ENCODE peak calls at places on chromosomes 16 and 17, in eight cellular contexts. F is hepatocyte, C is endodermal cell, M is left ventricle myocardium inferior, D is tibial nerve, T is A549, G is Peyer's patch, H is heart left ventricle. E is an unnamed sample.

GRCh38 chr17:37506678-37507077 is 17.0 kb downstream of the DUSP14 start:
- DNase-seq in T (peak; percentile 83), F (peak; percentile 34), C (peak; percentile 94), H (no peak), M (no peak), D (no peak), G (no peak), E (no peak)

GRCh38 chr16:87853411-87854052 is 15.8 kb downstream of the SLC7A5 start:
- DNase-seq in M (peak; percentile 94), H (peak; percentile 90), G (peak; percentile 88), C (peak; percentile 93), F (peak; percentile 96), T (peak; percentile 82), D (peak; percentile 96), E (peak; percentile 76)

GRCh38 chr16:24962747-24963146 is 52.4 kb downstream of the ARHGAP17 start:
- DNase-seq in C (no peak), H (no peak), F (no peak), M (no peak), D (no peak), T (no peak), G (no peak), E (no peak)

GRCh38 chr17:60173304-60173807 is 23.6 kb downstream of the CA4 start:
- DNase-seq in M (no peak), H (no peak), D (no peak), T (no peak), C (peak; percentile 39), G (no peak), F (no peak), E (no peak)

GRCh38 chr17:17935321-17936271 is 36.6 kb downstream of the TOM1L2 start:
- DNase-seq in G (peak; percentile 60), H (no peak), D (no peak), F (peak; percentile 76), M (no peak), T (peak; percentile 34), C (no peak), E (peak; percentile 82)

GRCh38 chr17:2336215-2337151 is at the start of gene TSR1:
- DNase-seq in G (peak; percentile 92), H (peak; percentile 92), D (peak; percentile 69), F (peak; percentile 96), M (peak; percentile 92), T (peak; percentile 99), C (peak; percentile 98), E (peak; percentile 62)

GRCh38 chr16:11129378-11129781 is 126.6 kb downstream of the SOCS1 start:
- DNase-seq in H (no peak), G (no peak), M (no peak), C (no peak), T (no peak), D (no peak), F (no peak), E (no peak)

GRCh38 chr16:31916056-31916488 is 42.5 kb downstream of the ZNF267 start:
- DNase-seq in C (no peak), T (no peak), D (no peak), M (no peak), G (no peak), F (no peak), H (no peak), E (no peak)

GRCh38 chr17:20987511-20987910 is 55.3 kb downstream of the USP22 start:
- DNase-seq in D (no peak), T (no peak), G (peak; percentile 27), C (peak; percentile 38), M (no peak), F (no peak), H (no peak), E (no peak)

GRCh38 chr17:50715471-50715870 is 3.9 kb upstream of the LUC7L3 start:
- DNase-seq in T (no peak), M (no peak), F (no peak), G (no peak), C (no peak), D (no peak), H (no peak), E (no peak)

GRCh38 chr16:28107232-28107631 is 43.7 kb upstream of the GSG1L start:
- DNase-seq in F (no peak), H (no peak), G (no peak), T (no peak), D (no peak), C (peak; percentile 18), M (no peak), E (no peak)

GRCh38 chr17:74008196-74008595 is 195.3 kb upstream of the RPL38 start:
- DNase-seq in C (peak; percentile 91), D (no peak), T (peak; percentile 63), F (peak; percentile 36), H (no peak), M (no peak), G (no peak), E (no peak)

GRCh38 chr16:30958164-30959083 is 870 bp downstream of the SETD1A start:
- DNase-seq in C (peak; percentile 87), H (no peak), G (no peak), T (peak; percentile 80), M (peak; percentile 43), D (no peak), F (peak; percentile 80), E (no peak)

DNA sequence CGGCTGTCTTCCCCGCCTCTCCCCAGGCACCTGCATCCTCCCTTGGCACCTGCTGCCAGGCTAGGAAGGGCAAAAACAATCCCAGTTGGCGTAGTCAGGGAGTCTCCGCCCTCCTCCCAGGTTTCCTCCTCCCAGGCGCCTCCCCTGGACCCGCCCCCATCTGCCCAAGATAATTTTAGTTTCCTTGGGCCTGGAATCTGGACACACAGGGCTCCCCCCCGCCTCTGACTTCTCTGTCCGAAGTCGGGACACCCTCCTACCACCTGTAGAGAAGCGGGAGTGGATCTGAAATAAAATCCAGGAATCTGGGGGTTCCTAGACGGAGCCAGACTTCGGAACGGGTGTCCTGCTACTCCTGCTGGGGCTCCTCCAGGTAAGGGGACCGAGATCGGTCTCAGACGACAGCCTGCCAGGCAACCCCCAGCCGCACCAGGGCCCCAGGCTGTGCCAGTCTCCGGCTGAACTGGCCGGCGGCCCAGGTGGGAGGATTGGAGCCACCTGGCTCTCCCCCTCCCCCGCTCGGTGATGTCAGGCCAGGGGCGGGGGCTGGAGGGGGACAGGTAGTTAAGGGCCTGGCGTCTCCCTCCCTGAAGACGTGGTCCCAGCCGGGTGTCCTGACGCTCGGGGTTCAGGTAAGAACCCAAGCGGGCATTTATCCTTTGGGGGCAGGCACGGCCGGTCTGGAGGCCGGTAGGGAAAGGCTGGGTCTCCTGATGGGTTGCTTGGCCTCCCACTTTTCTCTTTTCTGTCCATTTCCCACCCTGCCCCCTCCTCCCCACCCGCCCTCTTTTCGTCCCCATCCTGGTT is at the start of gene GRB7:
- DNase-seq in T (peak; percentile 98), G (peak; percentile 91), H (no peak), C (peak; percentile 93), M (no peak), F (peak; percentile 85), D (no peak), E (no peak)
- H3K4me3 ChIP-seq in T (peak within 1 kb of the TSS; percentile 63), G (peak within 1 kb of the TSS; percentile 63), H (peak within 1 kb of the TSS; percentile 30), C (peak within 1 kb of the TSS; percentile 87), M (peak within 1 kb of the TSS; percentile 57), F (peak within 1 kb of the TSS; percentile 83), D (no peak within 1 kb of the TSS), E (no peak within 1 kb of the TSS)

GRCh38 chr16:50270510-50271147 is 4.3 kb downstream of the ADCY7 start:
- DNase-seq in D (no peak), C (no peak), H (no peak), T (no peak), F (no peak), M (no peak), G (peak; percentile 33), E (no peak)
- H3K4me3 ChIP-seq in D (no peak overlapping the region), C (no peak overlapping the region), H (no peak overlapping the region), T (no peak overlapping the region), F (no peak overlapping the region), M (no peak overlapping the region), G (no peak overlapping the region), E (no peak overlapping the region)

DNA sequence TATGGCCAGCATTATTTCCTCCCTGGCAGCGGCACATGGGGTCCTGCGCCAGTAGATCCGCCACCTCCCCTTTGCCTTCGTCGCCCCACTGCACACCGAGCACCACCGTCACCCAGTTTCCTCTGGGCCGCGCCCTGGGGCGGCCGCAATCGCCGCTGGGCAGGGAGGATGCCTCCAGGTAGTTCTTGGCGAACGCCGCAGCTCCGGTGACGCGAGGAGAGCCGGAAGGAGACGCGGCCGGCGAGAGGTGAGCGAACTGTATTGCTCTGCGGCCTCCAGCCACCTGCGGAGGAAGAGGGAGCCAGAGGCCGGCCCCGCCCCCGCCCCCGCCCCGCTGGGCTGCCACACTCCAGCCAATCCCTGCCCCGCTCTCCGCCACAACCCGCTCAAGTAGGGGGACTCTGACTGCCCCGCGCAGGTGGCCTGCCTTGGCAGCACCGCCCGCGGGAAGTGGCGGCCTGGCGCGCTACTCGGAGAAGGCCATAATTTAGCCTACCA is 11.8 kb upstream of the SLFN13 start:
- DNase-seq in F (peak; percentile 76), C (peak; percentile 97), H (peak; percentile 23), M (peak; percentile 25), G (peak; percentile 77), T (peak; percentile 41), D (no peak), E (no peak)
- H3K4me3 ChIP-seq in F (no peak overlapping the region), C (peak overlapping the region; percentile 67), H (peak overlapping the region; percentile 44), M (peak overlapping the region; percentile 62), G (peak overlapping the region; percentile 44), T (peak overlapping the region; percentile 37), D (peak overlapping the region; percentile 12), E (no peak overlapping the region)

GRCh38 chr17:48563867-48564199 is 14.3 kb downstream of the HOXB4 start:
- DNase-seq in D (no peak), G (peak; percentile 30), T (no peak), C (no peak), H (no peak), F (no peak), M (no peak), E (no peak)
- H3K4me3 ChIP-seq in D (peak overlapping the region; percentile 32), G (peak overlapping the region; percentile 43), T (no peak overlapping the region), C (no peak overlapping the region), H (peak overlapping the region; percentile 48), F (peak overlapping the region; percentile 7), M (peak overlapping the region; percentile 61), E (peak overlapping the region; percentile 30)

GRCh38 chr17:81340606-81341346 is 45.7 kb upstream of the SLC38A10 start:
- DNase-seq in T (no peak), M (no peak), F (peak; percentile 65), G (peak; percentile 53), H (peak; percentile 73), D (no peak), C (peak; percentile 71), E (no peak)

GRCh38 chr17:81338301-81339179 is 43.4 kb upstream of the SLC38A10 start:
- DNase-seq in M (no peak), G (peak; percentile 50), D (no peak), T (no peak), F (peak; percentile 35), C (peak; percentile 66), H (peak; percentile 10), E (no peak)

GRCh38 chr17:81339502-81340296 is 44.6 kb upstream of the SLC38A10 start:
- DNase-seq in D (no peak), G (peak; percentile 72), T (peak; percentile 77), H (no peak), C (peak; percentile 86), F (peak; percentile 88), M (no peak), E (no peak)

GRCh38 chr17:81337449-81337848 is 42.3 kb upstream of the SLC38A10 start:
- DNase-seq in T (peak; percentile 76), F (no peak), M (no peak), G (peak; percentile 76), H (peak; percentile 10), C (peak; percentile 68), D (no peak), E (no peak)

GRCh38 chr17:81339180-81339501 is 44.0 kb upstream of the SLC38A10 start:
- DNase-seq in H (no peak), D (no peak), M (no peak), F (peak; percentile 71), G (peak; percentile 66), C (peak; percentile 73), T (no peak), E (no peak)
- H3K4me3 ChIP-seq in H (no peak overlapping the region), D (no peak overlapping the region), M (no peak overlapping the region), F (no peak overlapping the region), G (no peak overlapping the region), C (peak overlapping the region; percentile 74), T (peak overlapping the region; percentile 25), E (no peak overlapping the region)

E was measured in skeletal muscle cell.